ENCODE peak calls at places on chromosomes 1 and 21, in eight cellular contexts. L, U, K, S, H, F, M and I are unnamed samples.

GRCh38 chr1:53250325-53250724 is 12.0 kb upstream of the MAGOH start:
- DNase-seq in L (no peak), U (no peak), K (no peak), S (no peak), H (no peak), F (no peak), M (no peak), I (no peak)

GRCh38 chr21:42298657-42299056 is 16.6 kb downstream of the TFF3 start:
- DNase-seq in L (no peak), U (no peak), K (no peak), S (no peak), H (no peak), F (no peak), M (no peak), I (no peak)

GRCh38 chr1:24822887-24823286 is 77.6 kb downstream of the CLIC4 start:
- DNase-seq in L (no peak), U (no peak), K (no peak), S (no peak), H (no peak), F (no peak), M (no peak), I (no peak)

GRCh38 chr1:167629681-167630567 is at the start of gene RCSD1:
- DNase-seq in L (no peak), U (peak), K (peak), S (peak), H (peak), F (peak), M (peak), I (no peak)

GRCh38 chr1:50975436-50975835 is 5.4 kb downstream of the CDKN2C start:
- DNase-seq in L (no peak), U (no peak), K (no peak), S (no peak), H (peak), F (no peak), M (no peak), I (no peak)

GRCh38 chr1:167457936-167458584 is 60.3 kb downstream of the CD247 start:
- DNase-seq in L (no peak), U (no peak), K (no peak), S (no peak), H (no peak), F (no peak), M (no peak), I (no peak)

GRCh38 chr1:220579317-220579716 is 51.4 kb downstream of the MARK1 start:
- DNase-seq in L (peak), U (no peak), K (no peak), S (no peak), H (no peak), F (no peak), M (no peak), I (no peak)

GRCh38 chr1:21295059-21295401 is 4.8 kb upstream of the ECE1 start:
- DNase-seq in L (peak), U (no peak), K (peak), S (no peak), H (no peak), F (no peak), M (peak), I (no peak)

GRCh38 chr1:93593868-93594602 is 87.6 kb downstream of the BCAR3 start:
- DNase-seq in L (no peak), U (no peak), K (no peak), S (no peak), H (no peak), F (no peak), M (no peak), I (no peak)

GRCh38 chr1:206916000-206916709 is 5.6 kb downstream of the FCMR start:
- DNase-seq in L (no peak), U (no peak), K (no peak), S (no peak), H (no peak), F (no peak), M (no peak), I (no peak)

GRCh38 chr1:200979574-200980451 is 43.7 kb downstream of the KIF21B start:
- DNase-seq in L (peak), U (peak), K (peak), S (no peak), H (peak), F (peak), M (no peak), I (peak)

GRCh38 chr1:244971524-244972216 is 107.3 kb upstream of the HNRNPU start:
- DNase-seq in L (no peak), U (no peak), K (no peak), S (no peak), H (no peak), F (peak), M (no peak), I (no peak)

GRCh38 chr21:38342734-38343133 is 85.9 kb downstream of the KCNJ15 start:
- DNase-seq in L (no peak), U (no peak), K (no peak), S (no peak), H (peak), F (no peak), M (no peak), I (no peak)

GRCh38 chr1:99613716-99614115 is 32.2 kb upstream of the PALMD start:
- DNase-seq in L (no peak), U (no peak), K (no peak), S (no peak), H (no peak), F (no peak), M (no peak), I (no peak)

GRCh38 chr1:9084883-9085282 is 15.4 kb upstream of the SLC2A5 start:
- DNase-seq in L (peak), U (no peak), K (no peak), S (peak), H (peak), F (no peak), M (no peak), I (no peak)

GRCh38 chr1:12553963-12554362 is 64.0 kb downstream of the DHRS3 start:
- DNase-seq in L (no peak), U (no peak), K (no peak), S (no peak), H (no peak), F (no peak), M (no peak), I (no peak)

GRCh38 chr1:77413541-77414335 is 131.9 kb downstream of the AK5 start:
- DNase-seq in L (no peak), U (no peak), K (no peak), S (no peak), H (no peak), F (peak), M (peak), I (no peak)

GRCh38 chr1:46053734-46054133 is 78.7 kb downstream of the PIK3R3 start:
- DNase-seq in L (no peak), U (no peak), K (no peak), S (no peak), H (no peak), F (no peak), M (no peak), I (no peak)

GRCh38 chr1:58062635-58063034 is 483.9 kb downstream of the OMA1 start:
- DNase-seq in L (peak), U (no peak), K (no peak), S (no peak), H (no peak), F (no peak), M (no peak), I (no peak)

GRCh38 chr1:212173572-212173971 is 111.6 kb upstream of the PPP2R5A start:
- DNase-seq in L (no peak), U (no peak), K (no peak), S (no peak), H (no peak), F (no peak), M (no peak), I (no peak)